ENCODE peak calls at places on chromosomes 11 and 22, in five cellular contexts. One of them, this sample, is unnamed.

GRCh38 chr11:45104790-45105084 is 41.7 kb upstream of the PRDM11 start:
- DNase-seq in A549: no peak
- DNase-seq in HepG2: no peak
- DNase-seq in transverse colon: no peak
- DNase-seq in stomach: no peak
- DNase-seq in this sample: no peak

GRCh38 chr11:2687223-2687530 is 12.6 kb downstream of the KCNQ1OT1 start:
- DNase-seq in A549: no peak
- DNase-seq in HepG2: no peak
- DNase-seq in transverse colon: no peak
- DNase-seq in stomach: no peak
- DNase-seq in this sample: peak

GRCh38 chr11:33624082-33624481 is 76.5 kb downstream of the C11orf91 start:
- DNase-seq in A549: no peak
- DNase-seq in HepG2: no peak
- DNase-seq in transverse colon: no peak
- DNase-seq in stomach: no peak
- DNase-seq in this sample: no peak

GRCh38 chr11:68970921-68971636 is 9.7 kb downstream of the MRGPRD start:
- DNase-seq in A549: no peak
- DNase-seq in HepG2: no peak
- DNase-seq in transverse colon: peak
- DNase-seq in stomach: no peak
- DNase-seq in this sample: peak

GRCh38 chr11:45193695-45194094 is 47.3 kb downstream of the PRDM11 start:
- DNase-seq in A549: no peak
- DNase-seq in HepG2: no peak
- DNase-seq in transverse colon: no peak
- DNase-seq in stomach: no peak
- DNase-seq in this sample: peak

GRCh38 chr11:72706579-72706978 is 32.4 kb upstream of the PDE2A start:
- DNase-seq in A549: no peak
- DNase-seq in HepG2: no peak
- DNase-seq in transverse colon: no peak
- DNase-seq in stomach: no peak
- DNase-seq in this sample: no peak

GRCh38 chr11:71223671-71224660 is 28.4 kb downstream of the SHANK2 start:
- DNase-seq in A549: no peak
- DNase-seq in HepG2: no peak
- DNase-seq in transverse colon: no peak
- DNase-seq in stomach: no peak
- DNase-seq in this sample: no peak

GRCh38 chr11:120079750-120080610 is 57.9 kb downstream of the TRIM29 start:
- DNase-seq in A549: no peak
- DNase-seq in HepG2: peak
- DNase-seq in transverse colon: no peak
- DNase-seq in stomach: peak
- DNase-seq in this sample: no peak

GRCh38 chr11:28017816-28018215 is 90.1 kb downstream of the KIF18A start:
- DNase-seq in A549: no peak
- DNase-seq in HepG2: no peak
- DNase-seq in transverse colon: no peak
- DNase-seq in stomach: no peak
- DNase-seq in this sample: no peak

GRCh38 chr11:12052676-12053605 is 44.5 kb upstream of the DKK3 start:
- DNase-seq in A549: no peak
- DNase-seq in HepG2: no peak
- DNase-seq in transverse colon: no peak
- DNase-seq in stomach: no peak
- DNase-seq in this sample: peak

GRCh38 chr22:48752451-48753380 is 1075.0 kb downstream of the BRD1 start:
- DNase-seq in A549: no peak
- DNase-seq in HepG2: no peak
- DNase-seq in transverse colon: no peak
- DNase-seq in stomach: peak
- DNase-seq in this sample: peak

GRCh38 chr22:43554259-43554636 is 142.4 kb downstream of the MPPED1 start:
- DNase-seq in A549: no peak
- DNase-seq in HepG2: no peak
- DNase-seq in transverse colon: no peak
- DNase-seq in stomach: no peak
- DNase-seq in this sample: peak

GRCh38 chr11:111403021-111403725 is 24.1 kb upstream of the POU2AF1 start:
- DNase-seq in A549: no peak
- DNase-seq in HepG2: no peak
- DNase-seq in transverse colon: no peak
- DNase-seq in stomach: no peak
- DNase-seq in this sample: no peak

GRCh38 chr11:10930224-10930960 is 72.5 kb upstream of the ZBED5 start:
- DNase-seq in A549: no peak
- DNase-seq in HepG2: no peak
- DNase-seq in transverse colon: peak
- DNase-seq in stomach: no peak
- DNase-seq in this sample: no peak

GRCh38 chr11:30545507-30545906 is 40.6 kb downstream of the MPPED2 start:
- DNase-seq in A549: no peak
- DNase-seq in HepG2: peak
- DNase-seq in transverse colon: peak
- DNase-seq in stomach: no peak
- DNase-seq in this sample: no peak

GRCh38 chr11:30216534-30216933 is 14.3 kb upstream of the FSHB start:
- DNase-seq in A549: no peak
- DNase-seq in HepG2: no peak
- DNase-seq in transverse colon: no peak
- DNase-seq in stomach: no peak
- DNase-seq in this sample: no peak

GRCh38 chr11:20355221-20356219 is 8.0 kb upstream of the HTATIP2 start:
- DNase-seq in A549: peak
- DNase-seq in HepG2: peak
- DNase-seq in transverse colon: peak
- DNase-seq in stomach: peak
- DNase-seq in this sample: no peak

GRCh38 chr22:30214703-30215405 is 31.7 kb downstream of the LIF start:
- DNase-seq in A549: no peak
- DNase-seq in HepG2: no peak
- DNase-seq in transverse colon: no peak
- DNase-seq in stomach: no peak
- DNase-seq in this sample: no peak

GRCh38 chr11:62786318-62787004 is 741 bp upstream of the TMEM179B start:
- DNase-seq in A549: peak
- DNase-seq in HepG2: peak
- DNase-seq in transverse colon: peak
- DNase-seq in stomach: peak
- DNase-seq in this sample: peak

GRCh38 chr11:80390546-80390945 is 949.7 kb upstream of the TENM4 start:
- DNase-seq in A549: no peak
- DNase-seq in HepG2: no peak
- DNase-seq in transverse colon: no peak
- DNase-seq in stomach: no peak
- DNase-seq in this sample: no peak

GRCh38 chr22:16956290-16956689 is 51.7 kb downstream of the GAB4 start:
- DNase-seq in A549: no peak
- DNase-seq in HepG2: no peak
- DNase-seq in transverse colon: no peak
- DNase-seq in stomach: no peak
- DNase-seq in this sample: no peak

GRCh38 chr11:134391170-134391569 is 20.9 kb downstream of the B3GAT1 start:
- DNase-seq in A549: no peak
- DNase-seq in HepG2: no peak
- DNase-seq in transverse colon: no peak
- DNase-seq in stomach: no peak
- DNase-seq in this sample: no peak

GRCh38 chr11:116061322-116061721 is 557.1 kb upstream of the CADM1 start:
- DNase-seq in A549: no peak
- DNase-seq in HepG2: no peak
- DNase-seq in transverse colon: no peak
- DNase-seq in stomach: no peak
- DNase-seq in this sample: no peak

GRCh38 chr11:116065519-116065918 is 561.3 kb upstream of the CADM1 start:
- DNase-seq in A549: no peak
- DNase-seq in HepG2: no peak
- DNase-seq in transverse colon: no peak
- DNase-seq in stomach: no peak
- DNase-seq in this sample: no peak

GRCh38 chr11:116062129-116062525 is 557.9 kb upstream of the CADM1 start:
- DNase-seq in A549: no peak
- DNase-seq in HepG2: no peak
- DNase-seq in transverse colon: no peak
- DNase-seq in stomach: no peak
- DNase-seq in this sample: no peak

GRCh38 chr11:116059909-116060308 is 555.7 kb upstream of the CADM1 start:
- DNase-seq in A549: no peak
- DNase-seq in HepG2: no peak
- DNase-seq in transverse colon: no peak
- DNase-seq in stomach: no peak
- DNase-seq in this sample: no peak

DNA sequence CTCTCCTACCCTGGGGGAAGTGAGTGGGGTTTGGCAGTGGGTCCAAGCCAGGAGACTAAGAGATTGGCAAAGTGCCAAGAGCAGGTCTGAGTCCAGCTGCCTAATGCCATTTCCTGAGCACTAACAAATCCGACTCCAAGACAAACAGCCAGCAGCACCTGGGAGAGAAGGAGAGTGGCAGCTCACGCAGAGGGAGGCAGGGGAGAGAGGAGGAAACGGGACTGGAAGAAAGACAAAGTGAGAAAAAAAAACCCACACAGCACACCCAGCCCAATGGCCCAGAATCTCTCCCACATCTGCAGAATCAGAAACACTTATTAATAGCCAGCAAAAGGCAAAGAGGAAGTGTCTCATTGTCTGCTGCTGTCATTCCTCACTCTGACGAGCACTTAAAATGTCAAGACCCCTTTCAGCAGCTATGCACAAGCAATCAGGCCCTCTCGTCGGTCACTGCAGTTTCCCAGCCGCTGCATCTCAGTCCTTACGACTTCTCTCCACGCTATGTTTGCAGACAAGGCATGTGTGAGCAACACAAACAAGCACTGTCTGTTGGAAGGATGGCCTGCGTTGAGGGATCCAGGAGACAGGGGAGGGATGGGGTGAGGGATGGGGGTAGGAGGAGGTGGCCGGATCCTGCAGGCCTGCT is 558.4 kb upstream of the CADM1 start:
- DNase-seq in A549: no peak
- DNase-seq in HepG2: no peak
- DNase-seq in transverse colon: no peak
- DNase-seq in stomach: no peak
- DNase-seq in this sample: no peak
- TF ChIP-seq EP300 in A549: no peak
- TF ChIP-seq EP300 in HepG2: no peak
- TF ChIP-seq EP300 in transverse colon: no peak
- TF ChIP-seq EP300 in stomach: no peak
- TF ChIP-seq EP300 in this sample: no peak

GRCh38 chr11:19160839-19161238 is 40.9 kb downstream of the CSRP3 start:
- DNase-seq in A549: no peak
- DNase-seq in HepG2: no peak
- DNase-seq in transverse colon: no peak
- DNase-seq in stomach: no peak
- DNase-seq in this sample: no peak

GRCh38 chr11:19161651-19162050 is 40.1 kb downstream of the CSRP3 start:
- DNase-seq in A549: no peak
- DNase-seq in HepG2: no peak
- DNase-seq in transverse colon: no peak
- DNase-seq in stomach: no peak
- DNase-seq in this sample: no peak

GRCh38 chr11:19156892-19157291 is 39.9 kb downstream of the ZDHHC13 start:
- DNase-seq in A549: no peak
- DNase-seq in HepG2: no peak
- DNase-seq in transverse colon: no peak
- DNase-seq in stomach: no peak
- DNase-seq in this sample: no peak
- TF ChIP-seq EP300 in A549: no peak
- TF ChIP-seq EP300 in HepG2: no peak
- TF ChIP-seq EP300 in transverse colon: no peak
- TF ChIP-seq EP300 in stomach: no peak
- TF ChIP-seq EP300 in this sample: no peak

DNA sequence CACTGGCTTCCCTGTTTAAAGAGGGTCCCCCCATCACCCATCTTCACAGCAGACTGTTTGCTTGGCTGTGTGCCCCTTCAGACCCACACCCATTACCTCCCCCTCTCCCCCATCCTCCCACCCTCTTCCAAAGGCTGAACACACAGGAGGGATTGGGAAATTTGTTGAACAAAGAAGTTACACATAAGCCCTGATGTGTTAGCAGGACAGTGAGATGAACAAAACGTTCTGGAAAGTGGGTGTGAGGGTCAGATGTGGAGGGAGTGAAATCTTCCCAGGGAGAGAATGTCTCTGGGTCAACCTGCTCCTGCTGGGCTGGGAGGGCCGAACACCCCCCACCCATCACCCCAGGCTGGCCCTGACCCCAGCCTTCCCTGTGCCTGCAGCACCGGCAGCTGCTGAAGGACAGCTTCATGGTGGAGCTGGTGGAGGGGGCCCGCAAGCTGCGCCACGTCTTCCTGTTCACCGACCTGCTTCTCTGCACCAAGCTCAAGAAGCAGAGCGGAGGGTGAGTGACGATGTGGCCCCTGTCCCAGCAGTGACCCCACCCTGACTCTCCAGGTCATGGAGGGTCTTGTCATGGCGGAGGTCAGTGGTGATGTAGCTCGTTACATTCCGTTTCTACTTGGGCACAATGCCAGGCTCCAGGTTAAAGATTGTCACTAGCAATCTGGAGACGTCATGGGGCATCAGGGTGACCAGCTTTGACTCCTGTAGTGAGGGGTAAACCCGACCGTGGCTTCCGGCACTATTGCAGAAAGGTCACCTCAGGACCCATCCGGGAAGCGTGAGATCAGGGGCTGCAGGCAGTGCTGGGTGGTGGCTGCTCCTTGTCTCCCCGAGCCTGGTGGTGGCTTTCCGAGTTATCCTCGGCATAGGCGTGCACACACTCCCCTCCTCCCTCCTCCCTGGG is 103.5 kb downstream of the BCR start:
- DNase-seq in A549: no peak
- DNase-seq in HepG2: peak
- DNase-seq in transverse colon: no peak
- DNase-seq in stomach: no peak
- DNase-seq in this sample: no peak
- TF ChIP-seq EP300 in A549: no peak
- TF ChIP-seq EP300 in HepG2: peak
- TF ChIP-seq EP300 in transverse colon: no peak
- TF ChIP-seq EP300 in stomach: no peak
- TF ChIP-seq EP300 in this sample: no peak

GRCh38 chr22:37607010-37607911 is 1.4 kb upstream of the GGA1 start:
- DNase-seq in A549: peak
- DNase-seq in HepG2: peak
- DNase-seq in transverse colon: peak
- DNase-seq in stomach: peak
- DNase-seq in this sample: peak

GRCh38 chr22:37610480-37611148 is 2.0 kb downstream of the GGA1 start:
- DNase-seq in A549: no peak
- DNase-seq in HepG2: no peak
- DNase-seq in transverse colon: peak
- DNase-seq in stomach: no peak
- DNase-seq in this sample: no peak

GRCh38 chr22:37607912-37608476 is 640 bp upstream of the GGA1 start:
- DNase-seq in A549: no peak
- DNase-seq in HepG2: no peak
- DNase-seq in transverse colon: peak
- DNase-seq in stomach: no peak
- DNase-seq in this sample: no peak

GRCh38 chr22:37609240-37610152 is 862 bp downstream of the GGA1 start:
- DNase-seq in A549: peak
- DNase-seq in HepG2: no peak
- DNase-seq in transverse colon: no peak
- DNase-seq in stomach: no peak
- DNase-seq in this sample: no peak

GRCh38 chr22:37608477-37609239 is at the start of gene GGA1:
- DNase-seq in A549: peak
- DNase-seq in HepG2: peak
- DNase-seq in transverse colon: peak
- DNase-seq in stomach: peak
- DNase-seq in this sample: peak
- TF ChIP-seq EP300 in A549: no peak
- TF ChIP-seq EP300 in HepG2: no peak
- TF ChIP-seq EP300 in transverse colon: peak
- TF ChIP-seq EP300 in stomach: no peak
- TF ChIP-seq EP300 in this sample: no peak